ENCODE peak calls at places on chromosomes 7 and 10, in ten cellular contexts. R, J, X, Y, S, D, W, P, G and M are unnamed samples.

GRCh38 chr10:15896654-15897053 is 36.3 kb upstream of the MINDY3 start:
- DNase-seq in G (no peak), X (no peak), W (no peak), R (no peak), J (no peak), S (no peak), D (no peak), Y (no peak), P (no peak), M (no peak)

GRCh38 chr7:26718063-26718462 is 146.3 kb downstream of the SKAP2 start:
- DNase-seq in P (no peak), S (no peak), G (no peak), W (no peak), R (no peak), D (no peak), Y (no peak), X (no peak), J (no peak), M (no peak)

GRCh38 chr7:139034336-139034735 is 1.5 kb downstream of the ZC3HAV1L start:
- DNase-seq in P (no peak), J (no peak), X (no peak), Y (no peak), S (peak; percentile 52), D (no peak), G (no peak), R (no peak), W (no peak), M (no peak)

GRCh38 chr7:31056775-31057346 is 4.8 kb downstream of the ADCYAP1R1 start:
- DNase-seq in W (no peak), Y (no peak), P (no peak), D (no peak), S (peak; percentile 46), J (no peak), X (no peak), R (no peak), G (no peak), M (no peak)

GRCh38 chr10:29635711-29636144 is 957 bp upstream of the SVIL start:
- DNase-seq in X (peak; percentile 41), D (no peak), P (no peak), R (no peak), Y (no peak), S (peak; percentile 61), J (no peak), G (no peak), W (no peak), M (no peak)

GRCh38 chr7:117592011-117592635 is 112.3 kb downstream of the CFTR start:
- DNase-seq in X (no peak), D (no peak), P (no peak), R (no peak), S (no peak), Y (no peak), J (no peak), W (no peak), G (no peak), M (no peak)

GRCh38 chr10:62636825-62637248 is 167.7 kb upstream of the ADO start:
- DNase-seq in X (no peak), J (no peak), Y (no peak), S (peak; percentile 61), W (no peak), P (no peak), D (no peak), G (no peak), R (no peak), M (no peak)

GRCh38 chr7:38630720-38631673 is at the start of gene AMPH:
- DNase-seq in X (peak; percentile 57), G (no peak), D (peak; percentile 87), P (peak; percentile 12), W (peak; percentile 48), S (no peak), R (peak; percentile 81), J (peak; percentile 48), Y (peak; percentile 35), M (no peak)

GRCh38 chr7:18345641-18346234 is 149.8 kb upstream of the HDAC9 start:
- DNase-seq in G (peak; percentile 51), J (no peak), W (no peak), Y (peak; percentile 19), P (peak; percentile 58), S (peak; percentile 78), D (no peak), X (peak; percentile 73), R (no peak), M (no peak)

GRCh38 chr10:124512040-124512428 is 50.4 kb downstream of the LHPP start:
- DNase-seq in X (no peak), S (no peak), W (no peak), J (no peak), R (peak; percentile 42), P (no peak), D (no peak), G (no peak), Y (no peak), M (no peak)

GRCh38 chr10:44998146-44998631 is 2.5 kb upstream of the ZNF22 start:
- DNase-seq in W (no peak), J (no peak), Y (no peak), R (peak; percentile 75), D (no peak), X (no peak), S (peak; percentile 35), P (no peak), G (no peak), M (peak; percentile 69)

GRCh38 chr7:69373171-69374035 is 224.9 kb upstream of the AUTS2 start:
- DNase-seq in J (no peak), W (no peak), R (no peak), P (no peak), G (no peak), X (no peak), D (no peak), S (peak; percentile 82), Y (no peak), M (peak; percentile 66)

GRCh38 chr7:31371621-31372020 is 31.1 kb upstream of the NEUROD6 start:
- DNase-seq in P (no peak), S (no peak), G (no peak), X (no peak), J (no peak), R (no peak), D (no peak), W (no peak), Y (no peak), M (no peak)

GRCh38 chr10:93916257-93917063 is 22.7 kb downstream of the SLC35G1 start:
- DNase-seq in D (no peak), J (no peak), P (no peak), W (no peak), X (peak; percentile 56), Y (no peak), R (no peak), S (peak; percentile 24), G (no peak), M (peak; percentile 14)

GRCh38 chr7:149735181-149735602 is 38.2 kb downstream of the ZNF467 start:
- DNase-seq in X (no peak), Y (no peak), R (peak; percentile 40), J (no peak), W (peak; percentile 33), D (no peak), G (no peak), P (no peak), S (no peak), M (no peak)

GRCh38 chr7:41693150-41693997 is 9.5 kb downstream of the INHBA start:
- DNase-seq in R (no peak), X (peak; percentile 59), P (no peak), G (no peak), D (no peak), J (no peak), S (peak; percentile 42), Y (no peak), W (no peak), M (no peak)

GRCh38 chr7:96887426-96887825 is 117.9 kb upstream of the DLX6 start:
- DNase-seq in R (no peak), G (no peak), P (no peak), S (no peak), W (no peak), X (no peak), D (no peak), Y (no peak), J (no peak), M (no peak)

GRCh38 chr7:73560035-73560835 is 2.7 kb upstream of the BCL7B start:
- DNase-seq in G (no peak), S (peak; percentile 79), P (no peak), W (no peak), Y (no peak), J (no peak), X (peak; percentile 47), D (no peak), R (no peak), M (peak; percentile 67)

GRCh38 chr7:87876759-87877234 is 504 bp downstream of the DBF4 start:
- DNase-seq in Y (peak; percentile 63), G (peak; percentile 47), D (peak; percentile 79), J (peak; percentile 77), P (peak; percentile 46), R (peak; percentile 78), W (peak; percentile 80), X (peak; percentile 80), S (peak; percentile 80), M (peak; percentile 7)

GRCh38 chr7:140924019-140924820 is 509 bp downstream of the BRAF start:
- DNase-seq in S (peak; percentile 84), G (peak; percentile 69), R (peak; percentile 88), X (peak; percentile 88), P (peak; percentile 86), Y (peak; percentile 71), W (peak; percentile 85), J (peak; percentile 73), D (peak; percentile 92), M (peak; percentile 14)

GRCh38 chr10:69104994-69105790 is 17.3 kb downstream of the SRGN start:
- DNase-seq in J (no peak), R (no peak), D (no peak), Y (no peak), W (no peak), S (no peak), G (no peak), P (no peak), X (no peak), M (no peak)

GRCh38 chr7:78924581-78924980 is 528.9 kb downstream of the MAGI2 start:
- DNase-seq in Y (no peak), P (no peak), X (peak; percentile 35), W (no peak), S (peak; percentile 16), D (no peak), J (no peak), R (no peak), G (no peak), M (peak; percentile 18)
- TF ChIP-seq CTCF in Y (no peak), P (no peak), X (peak; percentile 51), W (no peak), S (peak; percentile 3), D (no peak), J (no peak), R (no peak), G (no peak), M (peak; percentile 30)

GRCh38 chr10:122127943-122128342 is 139.0 kb downstream of the TACC2 start:
- DNase-seq in S (no peak), J (no peak), W (no peak), R (no peak), X (peak; percentile 59), G (peak; percentile 25), D (no peak), Y (no peak), P (no peak), M (no peak)
- H3K4me3 ChIP-seq in S (no peak overlapping the region), J (no peak overlapping the region), W (peak overlapping the region; percentile 48), R (peak overlapping the region; percentile 24), X (no peak overlapping the region), G (no peak overlapping the region), D (peak overlapping the region; percentile 31), Y (no peak overlapping the region), P (no peak overlapping the region), M (peak overlapping the region; percentile 1)

GRCh38 chr10:127408115-127408710 is 140.9 kb upstream of the NPS start:
- DNase-seq in X (no peak), W (no peak), S (no peak), Y (no peak), P (no peak), R (no peak), G (no peak), J (no peak), D (no peak), M (no peak)
- TF ChIP-seq CTCF in X (no peak), W (no peak), S (no peak), Y (no peak), P (no peak), R (no peak), G (no peak), J (no peak), D (no peak), M (no peak)

GRCh38 chr10:132273304-132273944 is 34.3 kb downstream of the STK32C start:
- DNase-seq in R (no peak), W (peak; percentile 3), P (no peak), J (no peak), X (no peak), D (no peak), G (no peak), S (no peak), Y (no peak), M (no peak)
- H3K4me3 ChIP-seq in R (no peak overlapping the region), W (no peak overlapping the region), P (no peak overlapping the region), J (no peak overlapping the region), X (no peak overlapping the region), D (no peak overlapping the region), G (no peak overlapping the region), S (no peak overlapping the region), Y (no peak overlapping the region), M (no peak overlapping the region)